ENCODE peak calls at places on chromosome 15, in six cellular contexts. C is RWPE1, W is tibial artery, B is cardiac fibroblast, T is nephron progenitor cell, H is WTC11. S is an unnamed sample.

GRCh38 chr15:66797921-66798320 is 95.9 kb downstream of the SMAD6 start:
- DNase-seq in T (no peak), C (no peak), W (peak; percentile 40), B (no peak), H (no peak), S (no peak)

GRCh38 chr15:91966181-91966552 is 112.7 kb downstream of the SLCO3A1 start:
- DNase-seq in T (no peak), B (no peak), C (no peak), H (no peak), W (no peak), S (no peak)

GRCh38 chr15:38325290-38325990 is 72.8 kb downstream of the SPRED1 start:
- DNase-seq in T (no peak), B (no peak), C (no peak), W (no peak), H (no peak), S (no peak)

GRCh38 chr15:79849789-79850188 is 47.0 kb downstream of the MTHFS start:
- DNase-seq in C (no peak), B (peak; percentile 67), H (peak; percentile 63), T (peak; percentile 37), W (no peak), S (peak; percentile 25)

GRCh38 chr15:51281368-51281967 is 56.9 kb downstream of the CYP19A1 start:
- DNase-seq in T (peak; percentile 63), W (peak; percentile 86), H (peak; percentile 80), C (no peak), B (peak; percentile 80), S (peak; percentile 71)

GRCh38 chr15:29039466-29040366 is 153.9 kb downstream of the APBA2 start:
- DNase-seq in W (no peak), T (no peak), B (no peak), H (no peak), C (no peak), S (no peak)

GRCh38 chr15:54289590-54290136 is 311.4 kb downstream of the UNC13C start:
- DNase-seq in T (no peak), W (no peak), B (no peak), H (no peak), C (no peak), S (peak; percentile 5)

GRCh38 chr15:52287114-52287513 is 8.5 kb downstream of the MYO5C start:
- DNase-seq in T (no peak), H (no peak), C (peak; percentile 10), W (no peak), B (no peak), S (no peak)

GRCh38 chr15:62254137-62254934 is 89.3 kb upstream of the C2CD4B start:
- DNase-seq in T (peak; percentile 86), W (no peak), H (peak; percentile 84), C (peak; percentile 39), B (peak; percentile 76), S (peak; percentile 40)

GRCh38 chr15:38610748-38611147 is 46.1 kb upstream of the RASGRP1 start:
- DNase-seq in W (no peak), B (no peak), H (no peak), T (no peak), C (no peak), S (no peak)

GRCh38 chr15:92118162-92118935 is 264.8 kb downstream of the SLCO3A1 start:
- DNase-seq in B (no peak), C (peak; percentile 22), T (no peak), H (no peak), W (no peak), S (no peak)

GRCh38 chr15:73237910-73238309 is 130.8 kb downstream of the HCN4 start:
- DNase-seq in B (no peak), W (no peak), C (no peak), T (no peak), H (no peak), S (no peak)

GRCh38 chr15:81118361-81118760 is 15.7 kb upstream of the CFAP161 start:
- DNase-seq in C (no peak), B (no peak), T (no peak), H (peak; percentile 15), W (no peak), S (no peak)

GRCh38 chr15:95266481-95267061 is 1035.2 kb downstream of the MCTP2 start:
- DNase-seq in H (no peak), B (peak; percentile 81), C (no peak), T (no peak), W (no peak), S (no peak)

GRCh38 chr15:33215941-33216872 is 21.7 kb upstream of the FMN1 start:
- DNase-seq in H (no peak), B (peak; percentile 53), T (no peak), W (no peak), C (peak; percentile 41), S (no peak)
- TF ChIP-seq CTCF in H (peak; percentile 22), B (peak; percentile 76), T (peak; percentile 52), W (no peak), C (peak; percentile 20), S (peak; percentile 47)

DNA sequence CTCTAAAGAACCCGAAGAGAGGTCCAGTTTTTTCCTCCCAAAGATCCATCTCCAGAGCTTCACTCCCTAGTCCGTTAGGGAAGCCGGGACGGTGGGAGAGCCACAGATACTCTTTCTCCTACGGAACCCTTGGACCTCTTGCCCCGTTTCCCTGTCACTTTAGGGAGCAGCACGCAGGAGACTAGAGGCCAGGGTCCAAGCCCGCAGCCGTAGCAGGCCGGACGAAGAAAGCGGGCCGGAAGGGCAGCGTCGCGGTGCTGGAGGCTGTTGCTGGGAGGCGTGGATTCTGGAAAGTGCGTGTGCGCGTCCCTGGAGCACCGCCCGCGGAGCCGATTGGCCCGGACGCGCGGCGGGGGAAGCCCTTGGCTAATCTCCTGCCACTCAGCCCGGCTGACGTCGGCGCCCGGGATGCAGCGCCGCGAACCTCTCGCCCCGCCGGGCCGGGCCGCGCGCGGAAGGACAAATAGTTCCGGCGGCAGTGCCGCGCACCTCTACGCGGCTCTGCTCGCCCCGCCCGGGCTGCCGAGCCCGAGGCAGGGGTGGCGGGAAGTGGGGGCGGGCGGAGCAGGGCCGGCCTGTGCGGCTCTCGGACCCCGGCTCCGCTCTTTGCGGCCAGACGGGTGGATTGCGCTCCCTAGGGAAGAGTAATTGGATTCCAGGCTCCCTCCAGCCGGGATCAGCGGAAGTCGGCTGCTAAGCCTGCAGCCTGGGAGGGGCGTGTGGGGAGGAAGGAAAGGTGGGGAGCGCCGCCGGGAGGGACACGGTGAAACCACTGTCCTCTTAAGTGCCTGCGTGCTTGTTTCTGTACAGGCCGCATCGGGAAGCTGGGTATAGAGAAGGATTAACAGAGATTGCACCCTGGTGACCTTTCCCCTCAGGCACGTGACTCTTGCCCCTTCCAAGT is 31.3 kb upstream of the TCF12 start:
- DNase-seq in B (peak; percentile 96), T (peak; percentile 90), H (peak; percentile 89), W (peak; percentile 97), C (peak; percentile 94), S (peak; percentile 91)
- TF ChIP-seq CTCF in B (no peak), T (no peak), H (no peak), W (no peak), C (peak; percentile 53), S (no peak)

GRCh38 chr15:42493694-42494093 is 1.7 kb upstream of the SNAP23 start:
- DNase-seq in W (no peak), C (no peak), B (no peak), H (no peak), T (no peak), S (no peak)

GRCh38 chr15:42490246-42490742 is 647 bp downstream of the ZNF106 start:
- DNase-seq in H (no peak), B (peak; percentile 31), W (no peak), C (peak; percentile 26), T (no peak), S (no peak)

GRCh38 chr15:42491540-42492225 is 742 bp upstream of the ZNF106 start:
- DNase-seq in T (no peak), B (peak; percentile 75), C (peak; percentile 82), H (no peak), W (no peak), S (no peak)

GRCh38 chr15:42494998-42495360 is 455 bp upstream of the SNAP23 start:
- DNase-seq in H (no peak), B (peak; percentile 86), W (no peak), T (no peak), C (peak; percentile 57), S (no peak)

GRCh38 chr15:42490743-42491539 is at the start of gene ZNF106:
- DNase-seq in W (peak; percentile 91), C (peak; percentile 90), T (peak; percentile 91), H (peak; percentile 90), B (peak; percentile 93), S (peak; percentile 91)
- TF ChIP-seq CTCF in W (no peak), C (no peak), T (no peak), H (no peak), B (no peak), S (no peak)

DNA sequence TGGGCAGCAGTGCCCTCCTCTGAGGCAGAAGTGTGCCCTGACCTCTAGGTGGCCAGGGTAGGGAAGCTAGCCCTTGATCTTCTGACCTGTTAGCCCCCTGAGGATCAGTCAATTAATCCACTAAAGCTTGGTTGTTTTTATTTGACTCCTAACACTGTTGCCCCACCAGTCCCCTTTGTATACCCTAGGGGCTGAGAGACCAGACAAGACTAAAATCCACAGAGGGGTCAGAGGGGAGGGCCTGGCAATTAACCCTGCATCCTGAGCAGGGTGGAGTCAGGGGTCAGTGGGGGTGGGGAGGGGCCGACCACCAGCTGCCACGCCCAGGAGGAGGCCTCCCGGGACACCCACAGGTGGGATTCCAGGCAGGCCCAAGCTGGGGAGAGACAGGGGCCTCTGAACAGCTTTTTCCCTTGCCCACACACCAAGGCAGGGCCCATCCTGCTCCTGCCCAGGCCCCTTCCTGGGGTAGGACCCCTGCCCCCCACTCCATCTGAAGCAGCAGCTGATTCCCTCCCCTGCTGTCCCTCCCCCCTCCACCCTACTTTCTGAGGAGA is 52.1 kb downstream of the RHCG start:
- DNase-seq in T (peak; percentile 30), H (no peak), B (no peak), W (no peak), C (no peak), S (no peak)
- TF ChIP-seq CTCF in T (no peak), H (no peak), B (no peak), W (no peak), C (no peak), S (no peak)

GRCh38 chr15:75779504-75779903 is 63.7 kb upstream of the UBE2Q2 start:
- DNase-seq in H (no peak), T (no peak), B (no peak), W (no peak), C (no peak), S (no peak)

GRCh38 chr15:75776075-75776443 is 63.4 kb upstream of the CSPG4 start:
- DNase-seq in T (no peak), C (no peak), W (no peak), H (peak; percentile 36), B (peak; percentile 45), S (no peak)

DNA sequence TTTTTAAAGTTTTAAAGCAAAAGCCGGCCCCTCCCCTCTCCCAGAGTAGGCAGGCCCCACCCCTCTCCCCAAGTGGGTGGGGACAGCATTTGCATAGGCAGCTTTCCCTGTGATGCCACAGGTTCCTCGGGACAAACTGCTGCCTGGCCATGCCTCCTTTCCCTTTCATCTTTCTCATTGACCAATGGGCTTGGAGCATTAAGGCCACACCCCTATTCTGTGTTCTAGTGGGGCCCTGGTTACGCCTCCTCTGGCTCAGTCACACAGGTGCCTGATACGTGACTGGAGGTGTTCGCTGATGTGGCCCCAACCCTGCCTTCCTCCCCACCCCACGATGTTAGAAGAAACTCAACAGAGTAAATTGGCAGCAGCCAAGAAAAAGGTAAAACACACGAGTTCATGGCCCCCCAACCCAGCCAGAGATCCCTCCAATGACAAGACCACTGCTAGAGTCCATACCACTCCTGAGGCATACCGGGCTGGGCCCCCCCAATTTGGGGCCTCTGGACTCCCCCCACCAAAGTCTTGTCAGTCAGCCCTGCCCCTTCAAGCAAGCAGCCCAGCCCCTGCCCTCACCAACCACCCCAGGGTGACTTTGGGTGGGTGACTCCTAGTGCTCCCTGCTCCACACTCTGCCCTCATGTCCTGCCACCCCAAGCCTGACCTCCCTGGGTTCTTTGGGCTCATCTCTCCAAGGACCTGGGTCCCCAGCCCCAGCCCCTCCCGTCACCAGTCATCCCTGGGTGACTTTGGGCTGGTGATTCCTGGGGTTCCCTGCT is 62.8 kb upstream of the CSPG4 start:
- DNase-seq in C (peak; percentile 26), T (no peak), W (peak; percentile 40), H (peak; percentile 71), B (no peak), S (no peak)
- TF ChIP-seq CTCF in C (no peak), T (no peak), W (no peak), H (no peak), B (no peak), S (no peak)

GRCh38 chr15:68644088-68644904 is 65.5 kb downstream of the CORO2B start:
- DNase-seq in C (no peak), H (no peak), T (no peak), B (peak; percentile 91), W (no peak), S (no peak)
- TF ChIP-seq CTCF in C (no peak), H (no peak), T (no peak), B (no peak), W (no peak), S (no peak)